ENCODE peak calls at places on chromosome 10, in seven cellular contexts. Q is GM23248; K is Peyer's patch; X is CD4-positive, CD25-positive, alpha-beta regulatory T cell; U is mesendoderm; H is suprapubic skin; J is upper lobe of right lung. Y is an unnamed sample.

GRCh38 chr10:71461917-71462641 is 65.4 kb downstream of the CDH23 start:
- DNase-seq in Q (no peak), K (no peak), X (no peak), U (no peak), H (no peak), J (no peak), Y (no peak)

GRCh38 chr10:14648042-14648765 is 126.5 kb downstream of the FAM107B start:
- DNase-seq in Q (peak; percentile 67), K (peak; percentile 86), X (peak; percentile 59), U (peak; percentile 93), H (no peak), J (peak; percentile 63), Y (peak; percentile 88)

GRCh38 chr10:89147256-89147655 is 59.9 kb downstream of the CH25H start:
- DNase-seq in Q (peak; percentile 97), K (no peak), X (no peak), U (no peak), H (no peak), J (no peak), Y (no peak)

GRCh38 chr10:4632757-4633156 is 193.2 kb upstream of the AKR1E2 start:
- DNase-seq in Q (no peak), K (no peak), X (no peak), U (no peak), H (no peak), J (no peak), Y (no peak)

GRCh38 chr10:69486922-69487730 is 35.9 kb downstream of the TSPAN15 start:
- DNase-seq in Q (no peak), K (no peak), X (no peak), U (no peak), H (no peak), J (no peak), Y (no peak)

GRCh38 chr10:35898722-35899485 is 256.8 kb upstream of the FZD8 start:
- DNase-seq in Q (no peak), K (no peak), X (no peak), U (peak; percentile 53), H (no peak), J (no peak), Y (no peak)

GRCh38 chr10:98425511-98426352 is 10.8 kb upstream of the PYROXD2 start:
- DNase-seq in Q (peak; percentile 55), K (peak; percentile 37), X (no peak), U (peak; percentile 75), H (no peak), J (peak; percentile 69), Y (peak; percentile 56)

GRCh38 chr10:67256984-67257383 is 331.1 kb downstream of the LRRTM3 start:
- DNase-seq in Q (no peak), K (no peak), X (no peak), U (peak; percentile 27), H (no peak), J (no peak), Y (no peak)

GRCh38 chr10:108567899-108568752 is 1355.2 kb downstream of the XPNPEP1 start:
- DNase-seq in Q (peak; percentile 41), K (no peak), X (no peak), U (no peak), H (no peak), J (no peak), Y (no peak)

GRCh38 chr10:35005868-35006267 is 84.3 kb downstream of the CUL2 start:
- DNase-seq in Q (peak; percentile 99), K (no peak), X (no peak), U (peak; percentile 21), H (no peak), J (no peak), Y (no peak)

GRCh38 chr10:106513328-106513727 is 651.2 kb downstream of the SORCS1 start:
- DNase-seq in Q (no peak), K (no peak), X (no peak), U (peak; percentile 14), H (no peak), J (no peak), Y (no peak)

GRCh38 chr10:76002262-76002854 is 570.9 kb downstream of the LRMDA start:
- DNase-seq in Q (no peak), K (no peak), X (no peak), U (no peak), H (no peak), J (no peak), Y (no peak)

GRCh38 chr10:125039354-125039769 is 97.4 kb downstream of the ZRANB1 start:
- DNase-seq in Q (no peak), K (no peak), X (no peak), U (no peak), H (no peak), J (no peak), Y (no peak)
- H3K4me1 ChIP-seq in Q (peaks cover 37% of the 10 kb centered on the region), K (no peaks in the 10 kb centered on the region), X (no peaks in the 10 kb centered on the region), U (peaks cover 25% of the 10 kb centered on the region), H (peaks cover 27% of the 10 kb centered on the region), J (peaks cover 42% of the 10 kb centered on the region), Y (no peaks in the 10 kb centered on the region)

DNA sequence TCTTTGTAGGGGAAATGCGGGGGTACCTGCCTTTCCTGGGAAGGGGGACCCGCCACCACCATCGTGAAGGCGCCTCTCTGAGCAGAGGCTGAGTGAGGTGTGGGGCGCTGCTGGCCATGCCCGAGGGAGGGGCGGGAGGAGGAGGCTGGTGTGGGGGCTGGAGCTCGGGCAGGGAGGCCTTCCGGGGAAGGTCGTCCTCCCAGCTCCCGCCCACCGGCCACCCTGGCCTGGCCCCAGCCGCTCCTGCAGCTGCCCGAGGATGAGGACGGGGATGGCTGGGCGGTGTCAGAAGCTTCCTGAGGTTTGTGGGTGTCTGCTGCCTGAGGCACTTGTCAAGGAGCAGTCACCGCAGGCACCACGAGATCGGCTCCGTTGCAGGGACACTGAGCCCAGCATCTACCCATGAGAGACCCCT is 11.4 kb downstream of the PWWP2B start:
- DNase-seq in Q (no peak), K (no peak), X (no peak), U (peak; percentile 64), H (no peak), J (peak; percentile 85), Y (no peak)
- H3K27ac ChIP-seq in Q (no peak overlapping the region), K (peak overlapping the region; percentile 85), X (no peak overlapping the region), U (peak overlapping the region; percentile 71), H (peak overlapping the region; percentile 89), J (peak overlapping the region; percentile 92), Y (no peak overlapping the region)

GRCh38 chr10:118742787-118743186 is 12.0 kb downstream of the CACUL1 start:
- DNase-seq in Q (peak; percentile 58), K (no peak), X (no peak), U (no peak), H (no peak), J (no peak), Y (no peak)

GRCh38 chr10:118745056-118745455 is 9.7 kb downstream of the CACUL1 start:
- DNase-seq in Q (no peak), K (no peak), X (no peak), U (no peak), H (no peak), J (no peak), Y (no peak)

GRCh38 chr10:118751272-118751671 is 3.5 kb downstream of the CACUL1 start:
- DNase-seq in Q (peak; percentile 21), K (no peak), X (no peak), U (no peak), H (no peak), J (no peak), Y (no peak)

GRCh38 chr10:118752401-118752800 is 2.4 kb downstream of the CACUL1 start:
- DNase-seq in Q (no peak), K (no peak), X (no peak), U (no peak), H (no peak), J (no peak), Y (no peak)

DNA sequence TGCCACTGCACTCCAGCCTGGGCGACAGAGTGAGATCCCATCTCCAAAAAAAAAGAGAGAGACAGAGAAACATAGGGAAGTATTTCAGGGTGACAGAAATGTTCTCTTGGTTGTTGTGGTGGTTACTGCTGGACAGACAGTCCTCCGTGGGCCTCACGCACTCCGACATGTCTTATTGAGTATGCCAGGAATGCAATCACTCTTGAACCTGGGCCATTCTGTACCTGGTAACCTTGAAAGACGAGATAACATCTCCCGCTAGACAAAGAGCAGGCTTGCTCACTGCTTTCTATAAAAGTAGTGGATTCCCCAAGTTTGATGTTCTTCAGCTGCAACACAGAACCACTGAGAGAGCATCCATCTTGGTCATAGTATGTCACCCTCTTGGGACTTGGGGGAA is 6.7 kb downstream of the CACUL1 start:
- DNase-seq in Q (no peak), K (no peak), X (no peak), U (peak; percentile 72), H (no peak), J (no peak), Y (no peak)
- H3K4me1 ChIP-seq in Q (peaks cover 49% of the 10 kb centered on the region), K (no peaks in the 10 kb centered on the region), X (peaks cover 13% of the 10 kb centered on the region), U (no peaks in the 10 kb centered on the region), H (peaks cover 45% of the 10 kb centered on the region), J (peaks cover 34% of the 10 kb centered on the region), Y (peaks cover 18% of the 10 kb centered on the region)

GRCh38 chr10:125783408-125783807 is 7.8 kb upstream of the MMP21 start:
- DNase-seq in Q (no peak), K (no peak), X (no peak), U (no peak), H (no peak), J (no peak), Y (no peak)
- H3K27ac ChIP-seq in Q (no peak overlapping the region), K (no peak overlapping the region), X (no peak overlapping the region), U (no peak overlapping the region), H (no peak overlapping the region), J (no peak overlapping the region), Y (no peak overlapping the region)

DNA sequence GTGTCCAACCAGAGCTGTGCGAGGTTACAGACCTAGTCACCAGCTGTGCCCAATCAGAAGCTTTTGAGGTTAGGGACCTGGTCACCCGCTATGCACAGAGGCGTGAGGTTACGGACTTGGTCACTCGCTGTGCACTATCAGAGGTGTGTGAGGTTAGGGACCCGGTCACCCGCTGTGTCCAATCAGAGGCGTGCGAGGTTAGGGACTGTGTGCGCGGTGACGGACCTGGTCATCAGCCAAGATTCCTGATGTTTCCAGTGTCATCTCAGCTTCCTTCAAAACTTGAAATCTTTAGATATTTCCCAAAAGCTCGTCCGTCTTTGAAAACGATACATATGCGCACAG is 182.1 kb downstream of the DIP2C start:
- DNase-seq in Q (no peak), K (no peak), X (no peak), U (no peak), H (peak; percentile 40), J (peak; percentile 21), Y (no peak)
- H3K4me1 ChIP-seq in Q (peaks cover 7% of the 10 kb centered on the region), K (no peaks in the 10 kb centered on the region), X (peaks cover 6% of the 10 kb centered on the region), U (no peaks in the 10 kb centered on the region), H (peaks cover 21% of the 10 kb centered on the region), J (peaks cover 10% of the 10 kb centered on the region), Y (peaks cover 7% of the 10 kb centered on the region)

GRCh38 chr10:121500591-121501341 is 97.5 kb downstream of the FGFR2 start:
- DNase-seq in Q (no peak), K (no peak), X (no peak), U (peak; percentile 27), H (no peak), J (no peak), Y (no peak)

GRCh38 chr10:121497513-121497912 is 100.7 kb downstream of the FGFR2 start:
- DNase-seq in Q (no peak), K (no peak), X (no peak), U (no peak), H (no peak), J (no peak), Y (no peak)

GRCh38 chr10:121503587-121504051 is 94.6 kb downstream of the FGFR2 start:
- DNase-seq in Q (no peak), K (no peak), X (no peak), U (no peak), H (no peak), J (no peak), Y (no peak)

GRCh38 chr10:121498071-121498470 is 100.2 kb downstream of the FGFR2 start:
- DNase-seq in Q (no peak), K (no peak), X (no peak), U (peak; percentile 40), H (no peak), J (no peak), Y (no peak)

GRCh38 chr10:121501796-121502195 is 96.4 kb downstream of the FGFR2 start:
- DNase-seq in Q (no peak), K (no peak), X (no peak), U (no peak), H (no peak), J (no peak), Y (no peak)
- H3K27ac ChIP-seq in Q (no peak overlapping the region), K (no peak overlapping the region), X (no peak overlapping the region), U (no peak overlapping the region), H (no peak overlapping the region), J (no peak overlapping the region), Y (no peak overlapping the region)

Y was measured in CD8-positive, alpha-beta memory T cell.